ENCODE peak calls at places on chromosomes 11 and 22, in eight cellular contexts. P is lower lobe of right lung; U is iPS DF 6.9; O is testis; Z is CD8-positive, alpha-beta memory T cell; F is heart right ventricle; M is PC-9; N is kidney. T is an unnamed sample.
A peak's percentile ranks its signal among the peaks of the same experiment; 100 is the strongest.

GRCh38 chr22:44026630-44027511 is 2.8 kb downstream of the PARVB start:
- DNase-seq in P (peak; percentile 89), U (no peak), O (peak; percentile 69), Z (peak; percentile 70), F (peak; percentile 88), M (no peak), N (peak; percentile 87), T (peak; percentile 93)

GRCh38 chr22:30868663-30869385 is 99.8 kb downstream of the MORC2 start:
- DNase-seq in P (peak; percentile 24), U (no peak), O (no peak), Z (no peak), F (no peak), M (no peak), N (peak; percentile 58), T (no peak)

GRCh38 chr11:14907411-14908213 is 15.6 kb upstream of the CYP2R1 start:
- DNase-seq in P (peak; percentile 90), U (no peak), O (peak; percentile 94), Z (peak; percentile 71), F (peak; percentile 64), M (peak; percentile 23), N (peak; percentile 87), T (peak; percentile 84)

GRCh38 chr11:124465368-124465767 is 19.9 kb upstream of the OR8B8 start:
- DNase-seq in P (no peak), U (no peak), O (no peak), Z (no peak), F (no peak), M (no peak), N (no peak), T (no peak)

GRCh38 chr11:45285931-45286632 is at the start of gene SYT13:
- DNase-seq in P (no peak), U (peak; percentile 63), O (peak; percentile 14), Z (no peak), F (peak; percentile 11), M (no peak), N (peak; percentile 84), T (no peak)

GRCh38 chr11:112042961-112043304 is 17.7 kb downstream of the DLAT start:
- DNase-seq in P (no peak), U (no peak), O (no peak), Z (no peak), F (no peak), M (no peak), N (no peak), T (no peak)

GRCh38 chr22:36383110-36383581 is 4.6 kb downstream of the MYH9 start:
- DNase-seq in P (no peak), U (no peak), O (no peak), Z (peak; percentile 81), F (no peak), M (peak; percentile 71), N (no peak), T (no peak)

GRCh38 chr11:115452245-115452644 is 52.0 kb downstream of the CADM1 start:
- DNase-seq in P (no peak), U (no peak), O (no peak), Z (no peak), F (no peak), M (no peak), N (no peak), T (no peak)

GRCh38 chr11:117673561-117673960 is 123.5 kb downstream of the DSCAML1 start:
- DNase-seq in P (no peak), U (no peak), O (no peak), Z (no peak), F (no peak), M (no peak), N (no peak), T (no peak)

GRCh38 chr11:128607819-128608218 is 20.5 kb upstream of the ETS1 start:
- DNase-seq in P (no peak), U (no peak), O (no peak), Z (no peak), F (no peak), M (no peak), N (no peak), T (no peak)

GRCh38 chr11:43071338-43071737 is 240.5 kb upstream of the API5 start:
- DNase-seq in P (no peak), U (no peak), O (no peak), Z (no peak), F (no peak), M (no peak), N (no peak), T (no peak)

GRCh38 chr11:63838150-63838681 is 694 bp upstream of the MARK2 start:
- DNase-seq in P (no peak), U (no peak), O (no peak), Z (no peak), F (no peak), M (no peak), N (peak; percentile 86), T (no peak)

GRCh38 chr11:77473801-77474508 is at the start of gene PAK1:
- DNase-seq in P (peak; percentile 93), U (peak; percentile 91), O (peak; percentile 95), Z (peak; percentile 90), F (peak; percentile 81), M (peak; percentile 93), N (peak; percentile 94), T (peak; percentile 89)

GRCh38 chr11:65487467-65488272 is 11.2 kb upstream of the MALAT1 start:
- DNase-seq in P (peak; percentile 98), U (peak; percentile 100), O (peak; percentile 99), Z (no peak), F (peak; percentile 99), M (peak; percentile 98), N (peak; percentile 100), T (peak; percentile 100)

GRCh38 chr11:66670816-66671215 is 6.9 kb downstream of the RBM4B start:
- DNase-seq in P (no peak), U (no peak), O (no peak), Z (no peak), F (no peak), M (no peak), N (no peak), T (no peak)
- H3K36me3 ChIP-seq in P (peaks cover 48% of the 10 kb centered on the region), U (peaks cover 8% of the 10 kb centered on the region), O (no peaks in the 10 kb centered on the region), Z (peaks cover 21% of the 10 kb centered on the region), F (no peaks in the 10 kb centered on the region), M (peaks cover 19% of the 10 kb centered on the region), N (peaks cover 15% of the 10 kb centered on the region), T (peaks cover 60% of the 10 kb centered on the region)

GRCh38 chr11:106463796-106464201 is 386.3 kb downstream of the AASDHPPT start:
- DNase-seq in P (no peak), U (no peak), O (no peak), Z (no peak), F (no peak), M (no peak), N (no peak), T (no peak)

GRCh38 chr11:106463154-106463553 is 385.7 kb downstream of the AASDHPPT start:
- DNase-seq in P (no peak), U (no peak), O (no peak), Z (no peak), F (no peak), M (no peak), N (no peak), T (peak; percentile 12)

GRCh38 chr11:106461839-106462545 is 384.5 kb downstream of the AASDHPPT start:
- DNase-seq in P (no peak), U (no peak), O (no peak), Z (no peak), F (no peak), M (no peak), N (no peak), T (no peak)

GRCh38 chr11:106459135-106459534 is 381.7 kb downstream of the AASDHPPT start:
- DNase-seq in P (no peak), U (no peak), O (no peak), Z (no peak), F (no peak), M (no peak), N (no peak), T (no peak)

DNA sequence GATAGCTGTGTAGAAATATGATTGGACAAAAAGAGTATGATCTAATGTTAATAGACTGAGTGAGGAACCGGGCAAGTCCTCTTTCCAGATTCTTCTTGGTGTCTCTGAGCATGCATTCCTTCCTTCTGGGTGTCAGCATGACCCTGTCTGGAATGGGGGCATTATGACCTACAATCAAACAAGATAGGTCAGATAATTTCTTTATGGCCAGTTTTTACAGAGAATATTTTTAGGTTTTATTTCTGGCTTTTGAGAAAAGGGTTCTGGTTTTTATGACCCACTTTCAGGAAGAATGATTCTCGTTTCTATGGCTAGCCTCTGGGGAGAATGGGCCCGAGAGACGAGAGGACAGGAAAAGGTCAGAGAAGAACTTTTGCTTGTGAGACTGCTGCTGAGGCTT is 383.7 kb downstream of the AASDHPPT start:
- DNase-seq in P (no peak), U (no peak), O (peak; percentile 31), Z (no peak), F (peak; percentile 34), M (no peak), N (no peak), T (no peak)
- H3K27ac ChIP-seq in P (no peak overlapping the region), U (no peak overlapping the region), O (no peak overlapping the region), Z (no peak overlapping the region), F (no peak overlapping the region), M (no peak overlapping the region), N (no peak overlapping the region), T (no peak overlapping the region)

GRCh38 chr11:67300256-67300755 is 3.0 kb upstream of the SSH3 start:
- DNase-seq in P (peak; percentile 45), U (no peak), O (no peak), Z (no peak), F (no peak), M (no peak), N (peak; percentile 53), T (no peak)

GRCh38 chr11:67300756-67301312 is 2.5 kb upstream of the SSH3 start:
- DNase-seq in P (no peak), U (no peak), O (no peak), Z (no peak), F (no peak), M (no peak), N (peak; percentile 74), T (no peak)

GRCh38 chr11:67302571-67303131 is 679 bp upstream of the SSH3 start:
- DNase-seq in P (peak; percentile 85), U (no peak), O (no peak), Z (no peak), F (no peak), M (peak; percentile 68), N (peak; percentile 85), T (no peak)

GRCh38 chr11:67301951-67302516 is 1.3 kb upstream of the SSH3 start:
- DNase-seq in P (peak; percentile 73), U (no peak), O (no peak), Z (no peak), F (peak; percentile 58), M (peak; percentile 75), N (peak; percentile 90), T (peak; percentile 80)

DNA sequence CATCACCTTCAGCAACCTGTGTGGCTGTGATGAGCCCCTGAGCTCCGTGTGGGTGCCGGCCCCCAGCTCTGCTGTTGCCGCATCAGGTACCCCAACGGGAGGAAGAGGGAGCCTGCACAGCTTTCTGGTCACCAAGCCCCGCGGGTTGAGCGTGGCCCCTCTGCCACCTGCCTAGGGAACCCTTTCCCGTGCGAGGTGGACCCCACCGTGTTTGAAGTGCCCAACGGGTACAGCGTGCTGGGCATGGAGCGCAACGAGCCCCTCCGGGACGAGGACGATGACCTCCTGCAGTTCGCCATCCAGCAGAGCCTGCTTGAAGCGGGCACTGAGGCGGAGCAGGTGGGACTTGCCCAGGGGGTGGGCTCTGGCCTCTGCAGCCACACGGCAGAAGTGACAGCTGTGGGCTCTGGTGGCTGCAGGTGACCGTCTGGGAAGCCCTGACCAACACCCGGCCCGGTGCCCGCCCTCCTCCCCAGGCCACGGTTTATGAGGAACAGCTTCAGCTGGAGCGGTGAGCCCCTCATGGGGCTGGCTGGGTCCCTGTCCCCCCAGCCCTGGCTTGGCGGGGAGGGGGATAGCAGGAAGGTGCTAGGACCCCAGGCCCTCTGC is 1.9 kb upstream of the SSH3 start:
- DNase-seq in P (peak; percentile 46), U (no peak), O (no peak), Z (no peak), F (no peak), M (no peak), N (peak; percentile 81), T (no peak)
- H3K36me3 ChIP-seq in P (peaks cover 56% of the 10 kb centered on the region), U (peaks cover 5% of the 10 kb centered on the region), O (no peaks in the 10 kb centered on the region), Z (peaks cover 16% of the 10 kb centered on the region), F (no peaks in the 10 kb centered on the region), M (peaks cover 22% of the 10 kb centered on the region), N (peaks cover 4% of the 10 kb centered on the region), T (peaks cover 56% of the 10 kb centered on the region)

GRCh38 chr11:22387126-22387525 is 48.9 kb downstream of the SLC17A6 start:
- DNase-seq in P (no peak), U (no peak), O (no peak), Z (no peak), F (no peak), M (no peak), N (no peak), T (no peak)
- H3K27ac ChIP-seq in P (no peak overlapping the region), U (no peak overlapping the region), O (no peak overlapping the region), Z (no peak overlapping the region), F (no peak overlapping the region), M (no peak overlapping the region), N (no peak overlapping the region), T (no peak overlapping the region)

T was measured in A673.